ENCODE peak calls at places on chromosomes 12 and 14, in four cellular contexts. R is H1, J is K562, P is HCT116. O is an unnamed sample.

GRCh38 chr14:26596722-26597030 is 1.2 kb downstream of the NOVA1 start:
- DNase-seq in R (no peak), J (no peak), P (no peak), O (no peak)

GRCh38 chr12:110533607-110534006 is 31.5 kb downstream of the RAD9B start:
- DNase-seq in R (no peak), J (no peak), P (no peak), O (peak; percentile 59)

GRCh38 chr14:31842905-31843304 is 234.2 kb upstream of the ARHGAP5 start:
- DNase-seq in J (no peak), R (no peak), P (no peak), O (no peak)

GRCh38 chr14:75479770-75480600 is 42.3 kb upstream of the BATF start:
- DNase-seq in J (no peak), R (peak; percentile 51), P (no peak), O (no peak)

GRCh38 chr12:72083096-72083825 is 144.6 kb downstream of the TPH2 start:
- DNase-seq in P (no peak), J (no peak), R (no peak), O (no peak)

GRCh38 chr12:44457465-44457864 is 418.6 kb downstream of the NELL2 start:
- DNase-seq in R (no peak), P (no peak), J (no peak), O (no peak)

GRCh38 chr14:99968931-99969330 is 96.3 kb upstream of the EVL start:
- DNase-seq in P (no peak), R (no peak), J (no peak), O (no peak)

GRCh38 chr12:47317182-47317915 is 237.6 kb upstream of the AMIGO2 start:
- DNase-seq in R (no peak), P (no peak), J (no peak), O (no peak)

GRCh38 chr14:57732886-57733285 is 133.0 kb downstream of the SLC35F4 start:
- DNase-seq in P (no peak), R (no peak), J (no peak), O (no peak)

GRCh38 chr12:116265361-116266128 is 11.9 kb downstream of the MED13L start:
- DNase-seq in J (no peak), R (no peak), P (no peak), O (no peak)

GRCh38 chr12:52600941-52601481 is at the start of gene KRT72:
- DNase-seq in J (no peak), R (peak; percentile 47), P (no peak), O (no peak)

GRCh38 chr12:21891763-21892217 is 49.4 kb downstream of the ABCC9 start:
- DNase-seq in P (no peak), R (no peak), J (no peak), O (no peak)

GRCh38 chr12:21893924-21894323 is 47.3 kb downstream of the ABCC9 start:
- DNase-seq in P (no peak), R (no peak), J (no peak), O (no peak)

GRCh38 chr12:21892341-21892740 is 48.9 kb downstream of the ABCC9 start:
- DNase-seq in P (no peak), R (no peak), J (no peak), O (no peak)

GRCh38 chr12:21894792-21895392 is 46.3 kb downstream of the ABCC9 start:
- DNase-seq in R (no peak), J (no peak), P (no peak), O (no peak)
- TF ChIP-seq SIN3A in R (no peak), J (no peak), P (no peak), O (no peak)

GRCh38 chr14:64506751-64507150 is 2.2 kb downstream of the ZBTB1 start:
- DNase-seq in P (no peak), J (no peak), R (no peak), O (no peak)

GRCh38 chr14:64508215-64508776 is 3.7 kb downstream of the ZBTB1 start:
- DNase-seq in P (no peak), R (no peak), J (no peak), O (no peak)

GRCh38 chr14:64504897-64505771 is 564 bp downstream of the ZBTB1 start:
- DNase-seq in J (peak; percentile 90), R (peak; percentile 84), P (peak; percentile 58), O (peak; percentile 67)

GRCh38 chr14:64509036-64509435 is 4.5 kb downstream of the ZBTB1 start:
- DNase-seq in J (peak; percentile 64), P (no peak), R (no peak), O (peak; percentile 59)

DNA sequence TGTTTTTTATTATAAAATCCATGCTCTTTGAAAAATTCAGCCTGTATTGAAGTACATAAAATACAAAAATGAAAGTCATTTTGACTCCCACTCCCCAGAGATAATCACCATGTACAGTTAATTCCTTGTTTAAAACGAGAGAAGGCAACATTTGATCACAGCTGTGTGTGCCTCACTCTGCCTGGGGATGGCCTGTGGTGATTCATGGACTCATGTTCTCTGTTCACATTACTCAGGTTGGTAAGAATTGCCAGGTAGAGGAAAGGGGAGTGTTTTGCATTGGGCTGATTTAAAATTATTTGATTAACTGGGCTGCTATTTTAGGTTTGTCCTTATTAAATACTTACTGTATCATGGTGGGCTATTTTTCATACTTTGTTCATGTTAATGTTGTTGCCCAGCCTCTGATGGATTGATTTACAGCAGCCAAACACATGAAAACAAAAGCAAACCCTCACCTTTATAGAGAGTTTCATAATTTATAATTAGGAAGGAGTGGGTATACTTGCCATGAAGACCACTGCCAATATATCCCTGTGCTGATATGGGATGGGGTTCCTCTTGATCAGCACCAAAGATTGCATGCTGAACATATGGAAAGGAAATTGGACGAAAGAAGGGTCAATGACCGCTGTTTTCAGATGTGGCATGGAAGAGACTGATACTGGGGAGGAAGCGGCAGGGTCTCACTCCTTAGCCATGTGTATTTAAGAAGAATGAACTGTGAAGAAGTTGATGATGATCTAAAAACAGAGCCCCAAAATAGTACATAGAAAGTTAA is 3.0 kb downstream of the ZBTB1 start:
- DNase-seq in P (no peak), J (peak; percentile 36), R (no peak), O (no peak)
- TF ChIP-seq MAX in P (no peak), J (no peak), R (no peak), O (no peak)

DNA sequence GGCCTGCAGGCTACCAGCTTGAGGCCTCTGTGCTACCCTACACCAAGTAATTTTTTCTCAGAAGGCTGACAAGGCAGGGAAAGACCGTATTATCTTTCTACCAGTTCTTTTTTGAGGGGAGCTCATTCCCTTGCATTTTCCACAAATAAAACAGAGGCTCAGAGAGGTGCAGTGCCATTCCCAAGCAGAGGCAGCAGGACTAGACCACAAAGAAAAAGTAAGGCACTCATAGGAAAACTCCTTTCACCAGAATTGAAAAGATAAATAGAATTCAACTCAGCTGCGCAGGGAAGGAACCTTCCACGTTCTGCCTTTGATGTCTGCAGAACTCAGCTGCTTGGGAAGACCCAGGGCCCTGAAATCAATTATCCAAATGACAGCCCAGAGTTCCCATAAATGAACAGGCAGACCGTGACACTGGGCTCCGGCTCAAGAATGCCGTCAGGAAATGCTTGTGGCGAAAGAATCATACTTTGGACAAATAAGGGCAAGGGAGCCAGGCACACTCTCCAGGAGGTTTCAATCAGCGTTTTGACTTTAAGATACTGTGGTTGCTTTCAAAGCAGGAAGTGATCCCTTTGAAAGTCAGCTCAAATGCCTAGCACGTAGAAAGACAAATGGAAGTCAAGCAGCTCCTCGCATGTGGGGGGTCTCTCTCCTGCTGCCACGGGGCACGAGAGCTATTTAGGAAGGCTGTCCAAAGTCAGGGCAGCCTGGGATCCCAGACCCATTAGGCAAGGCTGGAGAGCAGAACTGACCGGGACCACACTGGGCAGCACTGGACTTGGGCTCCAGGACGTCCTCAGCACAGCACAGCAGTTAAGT is 14.0 kb downstream of the KCTD10 start:
- DNase-seq in J (no peak), P (peak; percentile 62), R (no peak), O (peak; percentile 63)
- TF ChIP-seq FOSL1 in J (no peak), P (no peak), R (no peak), O (no peak)

DNA sequence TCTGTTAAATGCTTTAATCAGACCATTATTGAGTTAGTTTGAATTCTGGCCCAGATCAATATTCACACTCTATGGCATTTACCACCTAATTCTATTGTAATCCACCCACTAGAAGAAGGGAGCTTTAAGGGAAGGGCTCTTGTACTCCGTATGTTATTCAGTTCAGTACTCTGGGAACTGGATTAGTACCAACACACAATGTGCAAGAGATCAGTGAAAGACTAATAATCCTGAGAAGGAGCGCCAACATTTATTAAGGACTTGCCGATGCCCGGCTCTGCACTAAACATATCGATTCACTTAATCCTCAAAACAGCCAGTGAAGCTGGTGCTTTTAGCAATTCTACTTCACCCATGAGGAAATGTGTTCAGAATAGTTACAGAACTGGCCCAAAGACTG is 81.0 kb downstream of the RPS6KA5 start:
- DNase-seq in P (no peak), R (no peak), J (no peak), O (no peak)
- TF ChIP-seq SIN3A in P (no peak), R (no peak), J (no peak), O (no peak)

GRCh38 chr14:34619399-34619920 is 10.5 kb downstream of the SNX6 start:
- DNase-seq in R (no peak), J (no peak), P (no peak), O (no peak)
- TF ChIP-seq MAX in R (no peak), J (no peak), P (no peak), O (no peak)

GRCh38 chr12:75764091-75764490 is 252.7 kb upstream of the KRR1 start:
- DNase-seq in P (no peak), J (no peak), R (no peak), O (no peak)

GRCh38 chr12:75765170-75766059 is 254.0 kb upstream of the KRR1 start:
- DNase-seq in J (no peak), P (no peak), R (no peak), O (no peak)

GRCh38 chr12:75767957-75768356 is 256.5 kb upstream of the KRR1 start:
- DNase-seq in R (no peak), J (no peak), P (no peak), O (no peak)

GRCh38 chr12:75771023-75771422 is 259.6 kb upstream of the KRR1 start:
- DNase-seq in P (no peak), J (no peak), R (no peak), O (no peak)

DNA sequence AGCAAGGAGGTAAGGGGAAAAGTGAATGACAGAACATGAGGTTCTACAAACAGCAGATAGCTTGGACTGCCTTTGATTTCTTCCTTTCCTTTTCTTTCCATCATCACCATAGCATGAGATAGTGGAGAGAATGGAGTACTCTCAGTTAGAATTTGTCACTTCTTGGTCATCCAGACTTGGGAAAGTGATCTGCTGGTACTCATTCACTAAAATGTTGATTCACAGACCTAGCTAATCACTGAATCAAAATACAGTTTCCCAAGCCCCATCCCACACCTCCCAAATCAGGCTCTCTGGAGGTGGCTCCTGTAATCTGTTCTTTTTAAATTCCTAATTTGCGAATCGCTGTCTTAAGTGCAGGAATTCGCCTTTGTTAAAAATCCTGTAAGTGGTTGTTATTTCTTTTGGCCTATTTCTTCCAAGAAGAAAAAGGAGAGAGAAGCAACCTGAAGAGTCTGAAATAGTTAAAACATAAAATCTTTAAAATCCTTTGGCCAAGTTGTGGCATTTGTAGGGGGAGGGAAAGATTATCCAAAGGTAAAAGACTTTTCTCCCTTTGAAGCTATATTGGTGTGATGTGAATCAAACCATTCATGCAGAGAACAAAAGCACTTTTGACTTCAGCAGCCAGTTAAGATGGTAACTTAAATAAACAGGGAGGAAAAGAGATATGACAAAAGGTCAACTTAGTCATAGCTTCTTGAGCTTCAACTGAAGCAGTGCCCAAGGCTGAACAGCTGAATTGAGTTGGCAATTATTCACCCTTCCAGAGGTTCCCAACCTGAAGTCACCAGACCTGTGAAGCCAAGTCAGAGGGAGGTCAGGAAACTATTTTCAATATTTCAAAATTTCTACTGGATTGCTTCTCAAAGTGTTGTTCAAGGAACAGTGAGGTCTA is 255.1 kb upstream of the KRR1 start:
- DNase-seq in J (no peak), P (peak; percentile 88), R (no peak), O (peak; percentile 97)
- TF ChIP-seq FOSL1 in J (peak; percentile 40), P (peak; percentile 76), R (no peak), O (peak; percentile 78)